ENCODE peak calls at places on chromosomes 1 and 21, in four cellular contexts. One of them, this sample, is unnamed.
A peak's percentile ranks its signal among the peaks of the same experiment; 100 is the strongest.

GRCh38 chr1:162168935-162169545 is 99.5 kb downstream of the NOS1AP start:
- DNase-seq in glutamatergic neuron: no peak
- DNase-seq in upper lobe of right lung: no peak
- DNase-seq in CD8-positive, alpha-beta T cell: no peak
- DNase-seq in this sample: no peak

GRCh38 chr1:56430141-56430839 is 149.1 kb downstream of the PLPP3 start:
- DNase-seq in glutamatergic neuron: no peak
- DNase-seq in upper lobe of right lung: no peak
- DNase-seq in CD8-positive, alpha-beta T cell: no peak
- DNase-seq in this sample: no peak

GRCh38 chr1:245606157-245606725 is 451.5 kb downstream of the KIF26B start:
- DNase-seq in glutamatergic neuron: no peak
- DNase-seq in upper lobe of right lung: no peak
- DNase-seq in CD8-positive, alpha-beta T cell: no peak
- DNase-seq in this sample: no peak

GRCh38 chr1:6612641-6613360 is 730 bp upstream of the PHF13 start:
- DNase-seq in glutamatergic neuron: no peak
- DNase-seq in upper lobe of right lung: peak; percentile 78
- DNase-seq in CD8-positive, alpha-beta T cell: no peak
- DNase-seq in this sample: peak; percentile 27

GRCh38 chr1:221394011-221394544 is 347.8 kb downstream of the DUSP10 start:
- DNase-seq in glutamatergic neuron: no peak
- DNase-seq in upper lobe of right lung: no peak
- DNase-seq in CD8-positive, alpha-beta T cell: no peak
- DNase-seq in this sample: peak; percentile 2

GRCh38 chr1:82153282-82153630 is 352.5 kb downstream of the ADGRL2 start:
- DNase-seq in glutamatergic neuron: no peak
- DNase-seq in upper lobe of right lung: no peak
- DNase-seq in CD8-positive, alpha-beta T cell: no peak
- DNase-seq in this sample: peak; percentile 6

GRCh38 chr1:1434131-1434811 is 1.2 kb upstream of the VWA1 start:
- DNase-seq in glutamatergic neuron: no peak
- DNase-seq in upper lobe of right lung: peak; percentile 88
- DNase-seq in CD8-positive, alpha-beta T cell: no peak
- DNase-seq in this sample: no peak

GRCh38 chr1:202959276-202959620 is 1.1 kb upstream of the ADIPOR1 start:
- DNase-seq in glutamatergic neuron: no peak
- DNase-seq in upper lobe of right lung: no peak
- DNase-seq in CD8-positive, alpha-beta T cell: no peak
- DNase-seq in this sample: peak; percentile 49

GRCh38 chr21:44552136-44552535 is 831 bp upstream of the KRTAP10-2 start:
- DNase-seq in glutamatergic neuron: no peak
- DNase-seq in upper lobe of right lung: peak; percentile 40
- DNase-seq in CD8-positive, alpha-beta T cell: no peak
- DNase-seq in this sample: no peak

GRCh38 chr1:51421961-51422360 is 91.6 kb upstream of the TTC39A start:
- DNase-seq in glutamatergic neuron: no peak
- DNase-seq in upper lobe of right lung: no peak
- DNase-seq in CD8-positive, alpha-beta T cell: no peak
- DNase-seq in this sample: peak; percentile 22

GRCh38 chr1:41073971-41074370 is 52.4 kb upstream of the SLFNL1 start:
- DNase-seq in glutamatergic neuron: no peak
- DNase-seq in upper lobe of right lung: no peak
- DNase-seq in CD8-positive, alpha-beta T cell: no peak
- DNase-seq in this sample: peak; percentile 31

GRCh38 chr1:64623750-64624445 is 121.0 kb upstream of the RAVER2 start:
- DNase-seq in glutamatergic neuron: no peak
- DNase-seq in upper lobe of right lung: no peak
- DNase-seq in CD8-positive, alpha-beta T cell: no peak
- DNase-seq in this sample: peak; percentile 32

GRCh38 chr1:245876586-245876985 is 630.5 kb downstream of the SMYD3 start:
- DNase-seq in glutamatergic neuron: no peak
- DNase-seq in upper lobe of right lung: no peak
- DNase-seq in CD8-positive, alpha-beta T cell: no peak
- DNase-seq in this sample: no peak

GRCh38 chr1:32179443-32180185 is at the start of gene TXLNA:
- DNase-seq in glutamatergic neuron: peak; percentile 96
- DNase-seq in upper lobe of right lung: peak; percentile 98
- DNase-seq in CD8-positive, alpha-beta T cell: peak; percentile 81
- DNase-seq in this sample: peak; percentile 85

GRCh38 chr1:153470707-153471106 is 10.3 kb upstream of the S100A7 start:
- DNase-seq in glutamatergic neuron: no peak
- DNase-seq in upper lobe of right lung: no peak
- DNase-seq in CD8-positive, alpha-beta T cell: no peak
- DNase-seq in this sample: no peak

GRCh38 chr1:227945891-227946623 is 1.7 kb downstream of the WNT9A start:
- DNase-seq in glutamatergic neuron: peak; percentile 41
- DNase-seq in upper lobe of right lung: peak; percentile 87
- DNase-seq in CD8-positive, alpha-beta T cell: no peak
- DNase-seq in this sample: peak; percentile 24

GRCh38 chr1:153291514-153291913 is 21.2 kb downstream of the PGLYRP3 start:
- DNase-seq in glutamatergic neuron: no peak
- DNase-seq in upper lobe of right lung: no peak
- DNase-seq in CD8-positive, alpha-beta T cell: no peak
- DNase-seq in this sample: no peak

GRCh38 chr1:106398391-106398790 is 658.1 kb upstream of the PRMT6 start:
- DNase-seq in glutamatergic neuron: no peak
- DNase-seq in upper lobe of right lung: no peak
- DNase-seq in CD8-positive, alpha-beta T cell: no peak
- DNase-seq in this sample: no peak

GRCh38 chr1:42279055-42279454 is 56.0 kb downstream of the FOXJ3 start:
- DNase-seq in glutamatergic neuron: no peak
- DNase-seq in upper lobe of right lung: no peak
- DNase-seq in CD8-positive, alpha-beta T cell: no peak
- DNase-seq in this sample: no peak

GRCh38 chr1:101697057-101697456 is 299.7 kb downstream of the OLFM3 start:
- DNase-seq in glutamatergic neuron: no peak
- DNase-seq in upper lobe of right lung: no peak
- DNase-seq in CD8-positive, alpha-beta T cell: no peak
- DNase-seq in this sample: no peak

GRCh38 chr1:116448785-116449385 is 75.8 kb downstream of the ATP1A1 start:
- DNase-seq in glutamatergic neuron: no peak
- DNase-seq in upper lobe of right lung: no peak
- DNase-seq in CD8-positive, alpha-beta T cell: no peak
- DNase-seq in this sample: peak; percentile 56

GRCh38 chr1:232302376-232303049 is 327.4 kb downstream of the SIPA1L2 start:
- DNase-seq in glutamatergic neuron: no peak
- DNase-seq in upper lobe of right lung: no peak
- DNase-seq in CD8-positive, alpha-beta T cell: no peak
- DNase-seq in this sample: no peak

GRCh38 chr1:157369808-157370521 is 182.3 kb downstream of the FCRL5 start:
- DNase-seq in glutamatergic neuron: no peak
- DNase-seq in upper lobe of right lung: no peak
- DNase-seq in CD8-positive, alpha-beta T cell: peak; percentile 27
- DNase-seq in this sample: peak; percentile 69

GRCh38 chr1:157371211-157371610 is 181.1 kb downstream of the FCRL5 start:
- DNase-seq in glutamatergic neuron: no peak
- DNase-seq in upper lobe of right lung: no peak
- DNase-seq in CD8-positive, alpha-beta T cell: no peak
- DNase-seq in this sample: no peak

GRCh38 chr1:157370698-157371097 is 181.6 kb downstream of the FCRL5 start:
- DNase-seq in glutamatergic neuron: no peak
- DNase-seq in upper lobe of right lung: no peak
- DNase-seq in CD8-positive, alpha-beta T cell: no peak
- DNase-seq in this sample: no peak

GRCh38 chr1:157368363-157368762 is 184.0 kb downstream of the FCRL5 start:
- DNase-seq in glutamatergic neuron: no peak
- DNase-seq in upper lobe of right lung: no peak
- DNase-seq in CD8-positive, alpha-beta T cell: no peak
- DNase-seq in this sample: no peak

GRCh38 chr1:157371826-157372225 is 180.5 kb downstream of the FCRL5 start:
- DNase-seq in glutamatergic neuron: no peak
- DNase-seq in upper lobe of right lung: no peak
- DNase-seq in CD8-positive, alpha-beta T cell: no peak
- DNase-seq in this sample: no peak
- TF ChIP-seq CTCF in glutamatergic neuron: no peak
- TF ChIP-seq CTCF in upper lobe of right lung: no peak
- TF ChIP-seq CTCF in CD8-positive, alpha-beta T cell: no peak
- TF ChIP-seq CTCF in this sample: no peak

GRCh38 chr1:36306210-36306901 is at the start of gene SH3D21:
- DNase-seq in glutamatergic neuron: peak; percentile 53
- DNase-seq in upper lobe of right lung: peak; percentile 88
- DNase-seq in CD8-positive, alpha-beta T cell: no peak
- DNase-seq in this sample: no peak
- TF ChIP-seq CTCF in glutamatergic neuron: no peak
- TF ChIP-seq CTCF in upper lobe of right lung: no peak
- TF ChIP-seq CTCF in CD8-positive, alpha-beta T cell: no peak
- TF ChIP-seq CTCF in this sample: peak; percentile 38

DNA sequence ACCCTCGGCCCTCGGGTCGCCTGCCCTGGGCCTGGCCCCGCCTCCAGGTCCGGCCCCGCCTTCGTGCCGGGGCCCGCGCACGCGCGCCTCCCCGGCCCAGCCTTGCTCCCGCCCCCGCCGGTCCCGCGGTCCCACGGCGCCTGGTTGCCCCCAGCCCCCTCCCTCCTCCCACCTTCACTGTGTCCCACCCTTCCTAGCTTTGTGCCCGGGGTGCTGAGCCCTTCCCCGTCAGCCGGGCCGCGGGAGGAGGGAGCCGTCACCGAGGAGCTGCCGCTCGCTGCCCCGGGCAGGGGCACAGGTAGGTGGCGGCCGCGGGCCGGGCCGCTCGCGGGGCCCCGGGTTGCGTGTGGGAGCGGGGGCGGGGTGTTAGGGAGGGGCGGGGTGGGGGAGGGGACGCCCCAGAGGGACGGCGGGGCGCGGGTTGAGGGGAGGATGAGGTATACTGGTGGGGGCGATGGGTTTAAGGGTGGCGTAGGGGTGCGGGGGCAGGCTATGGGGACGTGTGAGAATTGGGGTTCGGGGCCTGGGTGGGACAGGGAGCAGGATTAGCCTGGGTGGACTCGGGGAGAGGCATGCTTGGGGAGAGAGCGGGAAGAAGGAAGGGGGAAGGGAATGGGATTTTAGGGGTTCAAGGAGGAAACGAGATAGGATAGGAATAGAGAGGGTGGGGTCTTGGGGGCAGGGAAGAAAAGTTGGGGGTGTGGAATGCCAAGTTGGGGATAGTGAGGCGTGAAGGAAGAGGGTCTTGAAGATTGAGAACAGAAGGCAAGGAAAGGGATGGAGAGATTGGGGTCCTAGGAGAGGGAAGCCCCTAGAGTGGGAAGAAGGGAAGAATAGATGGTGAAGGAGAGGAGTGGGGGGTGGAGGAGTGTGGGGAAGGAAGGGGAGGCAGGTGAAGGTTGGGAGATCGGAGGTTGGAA is at the start of gene LRRC42:
- DNase-seq in glutamatergic neuron: no peak
- DNase-seq in upper lobe of right lung: no peak
- DNase-seq in CD8-positive, alpha-beta T cell: no peak
- DNase-seq in this sample: no peak
- TF ChIP-seq CTCF in glutamatergic neuron: no peak
- TF ChIP-seq CTCF in upper lobe of right lung: peak; percentile 12
- TF ChIP-seq CTCF in CD8-positive, alpha-beta T cell: no peak
- TF ChIP-seq CTCF in this sample: peak; percentile 12

GRCh38 chr1:29121951-29122661 is 1.6 kb downstream of the TMEM200B start:
- DNase-seq in glutamatergic neuron: peak; percentile 66
- DNase-seq in upper lobe of right lung: peak; percentile 66
- DNase-seq in CD8-positive, alpha-beta T cell: no peak
- DNase-seq in this sample: no peak
- TF ChIP-seq CTCF in glutamatergic neuron: no peak
- TF ChIP-seq CTCF in upper lobe of right lung: no peak
- TF ChIP-seq CTCF in CD8-positive, alpha-beta T cell: no peak
- TF ChIP-seq CTCF in this sample: no peak

This sample was measured in brain microvascular endothelial cell.